ENCODE peak calls at places on chromosome 3, in eight cellular contexts. D is breast epithelium, F is RWPE2, K is thyroid gland, J is endothelial cell of umbilical vein, P is sigmoid colon, M is suprapubic skin, Q is cardiac muscle cell. I is an unnamed sample.

GRCh38 chr3:189995129-189995528 is 125.6 kb downstream of the P3H2 start:
- DNase-seq in P (no peak), M (no peak), J (no peak), K (no peak), F (no peak), D (no peak), Q (peak; percentile 37), I (no peak)

GRCh38 chr3:62057339-62058047 is 315.9 kb downstream of the FEZF2 start:
- DNase-seq in K (peak; percentile 42), F (no peak), Q (peak; percentile 3), P (no peak), D (no peak), M (no peak), J (no peak), I (no peak)

GRCh38 chr3:154132777-154133375 is 11.7 kb downstream of the ARHGEF26 start:
- DNase-seq in P (no peak), D (no peak), M (no peak), F (no peak), J (no peak), K (no peak), Q (peak; percentile 38), I (no peak)

GRCh38 chr3:186609247-186609868 is 3.5 kb upstream of the AHSG start:
- DNase-seq in D (no peak), M (no peak), K (no peak), Q (peak; percentile 41), F (no peak), J (no peak), P (no peak), I (no peak)

GRCh38 chr3:139759470-139759869 is 81.7 kb upstream of the NMNAT3 start:
- DNase-seq in F (no peak), J (no peak), M (peak; percentile 29), D (no peak), K (no peak), P (no peak), Q (peak; percentile 28), I (no peak)

GRCh38 chr3:46517016-46517770 is 19.4 kb downstream of the RTP3 start:
- DNase-seq in K (no peak), J (peak; percentile 61), Q (peak; percentile 60), D (no peak), P (no peak), M (no peak), F (no peak), I (no peak)

GRCh38 chr3:78165876-78166275 is 1126.0 kb downstream of the ROBO2 start:
- DNase-seq in D (no peak), P (no peak), J (peak; percentile 26), K (no peak), F (no peak), Q (no peak), M (no peak), I (no peak)

GRCh38 chr3:98577178-98577895 is 16.1 kb downstream of the CPOX start:
- DNase-seq in F (no peak), P (no peak), K (no peak), M (no peak), J (no peak), Q (peak; percentile 33), D (no peak), I (no peak)

GRCh38 chr3:184259878-184260570 is 1.3 kb downstream of the CAMK2N2 start:
- DNase-seq in P (no peak), D (no peak), K (peak; percentile 33), Q (peak; percentile 44), J (no peak), M (no peak), F (no peak), I (peak; percentile 33)

GRCh38 chr3:189567322-189567721 is 63.9 kb upstream of the TP63 start:
- DNase-seq in D (no peak), K (no peak), Q (no peak), J (no peak), M (no peak), P (no peak), F (no peak), I (no peak)

GRCh38 chr3:152835311-152836102 is 576 bp downstream of the P2RY1 start:
- DNase-seq in P (peak; percentile 80), J (peak; percentile 55), M (peak; percentile 81), D (no peak), F (peak; percentile 51), Q (peak; percentile 80), K (peak; percentile 57), I (peak; percentile 73)

GRCh38 chr3:165503346-165503745 is 307.2 kb upstream of the SLITRK3 start:
- DNase-seq in P (no peak), Q (no peak), F (no peak), K (no peak), M (no peak), J (no peak), D (no peak), I (no peak)

GRCh38 chr3:172859035-172859434 is 108.5 kb downstream of the ECT2 start:
- DNase-seq in F (no peak), M (no peak), P (no peak), K (no peak), Q (no peak), J (peak; percentile 69), D (no peak), I (no peak)

DNA sequence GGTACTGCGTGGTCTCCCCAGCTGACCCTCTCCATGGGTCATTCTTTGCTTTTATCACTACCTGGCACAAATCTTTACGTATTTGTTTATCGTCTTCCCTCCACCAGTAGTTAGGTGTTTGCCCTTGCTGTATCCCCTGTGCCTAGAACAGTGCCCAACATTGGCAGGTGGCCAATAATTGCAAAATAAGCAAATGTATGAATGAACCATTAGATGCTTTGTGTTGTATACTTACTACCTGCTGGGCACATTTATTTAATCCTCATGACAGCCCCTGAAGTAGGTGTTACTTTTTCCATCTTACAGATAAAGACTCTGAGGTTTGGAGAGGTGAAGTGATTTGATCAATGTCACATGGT is 1.9 kb upstream of the TWF2 start:
- DNase-seq in D (no peak), F (no peak), M (no peak), P (no peak), J (no peak), Q (no peak), K (no peak), I (no peak)
- H3K4me1 ChIP-seq in D (peaks cover 13% of the 10 kb centered on the region), F (peaks cover 37% of the 10 kb centered on the region), M (peaks cover 67% of the 10 kb centered on the region), P (peaks cover 52% of the 10 kb centered on the region), J (peaks cover 35% of the 10 kb centered on the region), Q (peaks cover 14% of the 10 kb centered on the region), K (peaks cover 49% of the 10 kb centered on the region), I (peaks cover 44% of the 10 kb centered on the region)

DNA sequence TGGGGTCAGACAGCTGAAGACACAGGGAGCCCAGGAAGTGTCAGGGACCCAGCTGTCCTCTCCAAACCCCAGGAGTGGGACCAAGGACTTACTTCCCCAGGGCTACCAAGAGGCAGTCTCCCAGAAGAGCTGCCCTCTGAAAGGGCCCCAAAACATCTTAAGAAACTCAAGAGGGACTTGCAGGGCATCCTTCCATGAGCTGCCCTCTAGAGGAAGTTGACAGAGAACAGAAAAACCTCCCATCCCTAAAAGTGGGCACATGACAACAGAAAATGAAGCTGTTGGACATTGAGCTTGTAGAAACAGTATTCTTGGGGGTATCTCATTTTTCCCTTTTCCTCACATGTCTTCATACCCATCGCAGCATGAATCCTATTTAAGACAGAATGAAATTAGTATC is 58.9 kb downstream of the MECOM start:
- DNase-seq in P (no peak), J (no peak), Q (peak; percentile 37), D (no peak), K (no peak), M (no peak), F (no peak), I (no peak)
- TF ChIP-seq CTCF in P (no peak), J (peak; percentile 17), Q (peak; percentile 37), D (no peak), K (no peak), M (no peak), F (peak; percentile 17), I (no peak)

GRCh38 chr3:146164506-146164905 is 3.5 kb upstream of the PLOD2 start:
- DNase-seq in M (no peak), Q (no peak), J (no peak), D (no peak), P (no peak), F (no peak), K (no peak), I (no peak)

GRCh38 chr3:146164951-146165350 is 4.0 kb upstream of the PLOD2 start:
- DNase-seq in F (no peak), D (no peak), P (no peak), M (no peak), Q (no peak), K (peak; percentile 39), J (no peak), I (no peak)

GRCh38 chr3:146162561-146162960 is 1.6 kb upstream of the PLOD2 start:
- DNase-seq in P (peak; percentile 69), D (no peak), K (peak; percentile 77), Q (no peak), J (no peak), F (no peak), M (no peak), I (no peak)

GRCh38 chr3:146164071-146164470 is 3.1 kb upstream of the PLOD2 start:
- DNase-seq in P (no peak), Q (no peak), F (no peak), D (no peak), M (no peak), K (no peak), J (no peak), I (no peak)

DNA sequence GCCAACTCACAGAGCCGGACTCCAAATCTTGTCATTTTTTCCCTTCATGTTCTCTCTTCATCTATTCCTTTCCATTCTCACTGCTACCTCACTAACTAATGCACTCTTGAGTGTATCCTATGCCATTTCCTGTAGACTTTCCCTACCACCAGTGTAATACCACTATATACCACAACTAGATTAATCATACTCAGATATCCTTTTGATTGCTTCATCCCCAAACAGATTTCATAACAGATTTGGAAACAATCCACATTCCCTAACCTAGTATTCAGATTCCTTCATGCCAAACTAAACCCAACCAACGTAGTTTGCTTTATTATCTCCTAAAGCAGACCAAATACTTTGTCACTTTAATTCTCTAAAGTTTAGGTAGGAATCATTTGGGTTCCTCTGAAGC is 2.6 kb upstream of the PLOD2 start:
- DNase-seq in P (no peak), F (no peak), K (no peak), M (no peak), D (no peak), Q (peak; percentile 95), J (peak; percentile 75), I (no peak)
- H3K27ac ChIP-seq in P (peak overlapping the region; percentile 94), F (peak overlapping the region; percentile 97), K (peak overlapping the region; percentile 64), M (no peak overlapping the region), D (no peak overlapping the region), Q (no peak overlapping the region), J (peak overlapping the region; percentile 71), I (no peak overlapping the region)

DNA sequence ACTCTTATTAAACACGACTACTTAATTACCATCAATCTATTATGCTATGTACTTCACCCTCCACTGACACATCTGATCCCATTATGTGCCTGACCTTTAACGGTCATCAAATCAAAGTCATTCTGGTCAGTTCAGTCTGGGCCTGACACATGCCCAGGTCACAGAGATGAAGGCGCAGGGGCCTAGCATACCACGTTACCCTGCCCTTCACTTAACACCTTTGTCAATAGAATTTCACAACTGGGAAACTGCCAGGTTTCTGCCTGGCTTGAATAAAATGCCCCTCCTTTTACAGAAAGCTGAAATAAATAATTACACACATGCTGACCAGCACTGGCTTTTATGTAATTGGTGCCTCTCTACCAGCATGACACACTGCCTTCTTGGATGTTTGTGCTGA is 39.5 kb downstream of the MECOM start:
- DNase-seq in J (no peak), Q (no peak), P (no peak), M (no peak), D (no peak), F (no peak), K (no peak), I (no peak)
- H3K4me1 ChIP-seq in J (peaks cover 6% of the 10 kb centered on the region), Q (peaks cover 18% of the 10 kb centered on the region), P (no peaks in the 10 kb centered on the region), M (no peaks in the 10 kb centered on the region), D (no peaks in the 10 kb centered on the region), F (no peaks in the 10 kb centered on the region), K (no peaks in the 10 kb centered on the region), I (peaks cover 35% of the 10 kb centered on the region)

I was measured in heart right ventricle.